ENCODE peak calls at places on chromosomes 6 and 20, in six cellular contexts. W is lower lobe of right lung; R is lower leg skin; D is thoracic aorta; P is kidney epithelial cell; F is CD8-positive, alpha-beta T cell. E is an unnamed sample.

GRCh38 chr20:15682690-15683089 is 890.6 kb downstream of the KIF16B start:
- DNase-seq in W (no peak), R (no peak), D (no peak), P (no peak), F (no peak), E (no peak)

GRCh38 chr20:53838311-53838873 is 232.0 kb downstream of the BCAS1 start:
- DNase-seq in W (no peak), R (no peak), D (no peak), P (no peak), F (no peak), E (no peak)

GRCh38 chr6:156689656-156690055 is 87.5 kb upstream of the ARID1B start:
- DNase-seq in W (no peak), R (peak; percentile 35), D (no peak), P (no peak), F (no peak), E (no peak)

GRCh38 chr20:53896041-53896440 is 174.4 kb downstream of the BCAS1 start:
- DNase-seq in W (no peak), R (no peak), D (no peak), P (no peak), F (no peak), E (no peak)

GRCh38 chr20:23614163-23614562 is 8.4 kb upstream of the CST9 start:
- DNase-seq in W (no peak), R (no peak), D (no peak), P (no peak), F (no peak), E (no peak)

GRCh38 chr20:6492396-6493055 is 275.0 kb upstream of the BMP2 start:
- DNase-seq in W (no peak), R (no peak), D (no peak), P (peak; percentile 41), F (no peak), E (no peak)

GRCh38 chr6:109687271-109687721 is 3.7 kb downstream of the AK9 start:
- DNase-seq in W (peak; percentile 45), R (peak; percentile 34), D (no peak), P (peak; percentile 42), F (no peak), E (peak; percentile 88)

GRCh38 chr20:63858393-63859165 is 2.7 kb upstream of the ABHD16B start:
- DNase-seq in W (no peak), R (no peak), D (no peak), P (no peak), F (no peak), E (no peak)

GRCh38 chr6:121161881-121162280 is 172.4 kb downstream of the TBC1D32 start:
- DNase-seq in W (no peak), R (no peak), D (no peak), P (no peak), F (no peak), E (no peak)

GRCh38 chr6:113522376-113522775 is 334.8 kb upstream of the MARCKS start:
- DNase-seq in W (no peak), R (no peak), D (no peak), P (no peak), F (no peak), E (no peak)

GRCh38 chr6:13573669-13574110 is 711 bp upstream of the SIRT5 start:
- DNase-seq in W (peak; percentile 61), R (no peak), D (no peak), P (peak; percentile 4), F (no peak), E (no peak)

GRCh38 chr20:2086177-2086979 is 15.2 kb upstream of the STK35 start:
- DNase-seq in W (no peak), R (no peak), D (no peak), P (no peak), F (no peak), E (no peak)

GRCh38 chr6:30918675-30919074 is 4.6 kb downstream of the VARS2 start:
- DNase-seq in W (no peak), R (no peak), D (no peak), P (no peak), F (no peak), E (no peak)

GRCh38 chr6:83536034-83536646 is 23.8 kb downstream of the PRSS35 start:
- DNase-seq in W (no peak), R (peak; percentile 21), D (no peak), P (no peak), F (peak; percentile 12), E (peak; percentile 33)

GRCh38 chr6:83592770-83593394 is 80.5 kb downstream of the PRSS35 start:
- DNase-seq in W (no peak), R (no peak), D (no peak), P (no peak), F (no peak), E (peak; percentile 2)

GRCh38 chr6:105831321-105831720 is 254.8 kb upstream of the PRDM1 start:
- DNase-seq in W (no peak), R (no peak), D (no peak), P (no peak), F (no peak), E (no peak)

GRCh38 chr20:63873477-63873971 is 8.5 kb downstream of the TPD52L2 start:
- DNase-seq in W (peak; percentile 69), R (peak; percentile 48), D (no peak), P (no peak), F (no peak), E (peak; percentile 52)

GRCh38 chr6:148203970-148204369 is 138.7 kb upstream of the SASH1 start:
- DNase-seq in W (no peak), R (no peak), D (no peak), P (no peak), F (peak; percentile 8), E (no peak)

GRCh38 chr20:62732356-62732755 is 23.7 kb downstream of the NTSR1 start:
- DNase-seq in W (no peak), R (no peak), D (no peak), P (no peak), F (no peak), E (no peak)

GRCh38 chr6:87555506-87555905 is 34.3 kb downstream of the RARS2 start:
- DNase-seq in W (no peak), R (no peak), D (no peak), P (no peak), F (no peak), E (no peak)

GRCh38 chr6:134550604-134551003 is 232.7 kb upstream of the SGK1 start:
- DNase-seq in W (no peak), R (no peak), D (no peak), P (no peak), F (no peak), E (peak; percentile 41)

GRCh38 chr20:61044499-61044898 is 207.6 kb upstream of the CDH4 start:
- DNase-seq in W (no peak), R (no peak), D (no peak), P (no peak), F (no peak), E (no peak)

GRCh38 chr6:166786704-166787293 is 159.7 kb upstream of the RPS6KA2 start:
- DNase-seq in W (no peak), R (no peak), D (no peak), P (peak; percentile 29), F (no peak), E (peak; percentile 44)

GRCh38 chr20:44326391-44327159 is 10.3 kb upstream of the R3HDML start:
- DNase-seq in W (no peak), R (no peak), D (no peak), P (no peak), F (no peak), E (no peak)

GRCh38 chr6:17365961-17366360 is 27.4 kb upstream of the CAP2 start:
- DNase-seq in W (no peak), R (no peak), D (no peak), P (no peak), F (no peak), E (no peak)

GRCh38 chr6:43840490-43841218 is 70.6 kb downstream of the VEGFA start:
- DNase-seq in W (no peak), R (no peak), D (no peak), P (no peak), F (no peak), E (no peak)

GRCh38 chr6:123849406-123849805 is 45.7 kb downstream of the NKAIN2 start:
- DNase-seq in W (no peak), R (no peak), D (no peak), P (no peak), F (no peak), E (no peak)

GRCh38 chr6:39778581-39779270 is 13.4 kb upstream of the DAAM2 start:
- DNase-seq in W (no peak), R (no peak), D (no peak), P (no peak), F (no peak), E (no peak)

GRCh38 chr6:28583463-28583862 is 57.8 kb downstream of the GPX5 start:
- DNase-seq in W (no peak), R (no peak), D (no peak), P (no peak), F (no peak), E (no peak)

GRCh38 chr6:36853325-36853724 is 14.1 kb upstream of the CPNE5 start:
- DNase-seq in W (no peak), R (peak; percentile 56), D (peak; percentile 53), P (peak; percentile 48), F (no peak), E (peak; percentile 64)

DNA sequence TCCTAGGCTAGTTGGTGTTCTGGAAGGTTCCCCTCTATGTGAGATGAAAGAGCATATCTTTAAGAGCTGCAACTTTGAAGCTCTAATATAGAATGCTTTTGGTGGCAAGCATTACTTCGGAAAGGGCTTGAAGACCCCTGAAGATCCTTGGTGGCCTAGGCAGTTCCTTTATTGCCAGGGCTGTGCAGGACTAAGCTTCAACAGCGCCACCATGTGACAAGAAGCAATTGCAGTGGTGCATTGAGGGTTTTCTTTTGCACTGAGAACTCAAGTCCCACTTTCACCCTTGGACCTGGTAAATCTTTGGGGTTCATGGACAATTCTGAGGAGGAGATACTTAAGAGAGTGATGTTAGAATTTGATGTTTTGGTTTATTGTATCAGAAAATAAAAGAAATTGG is 237.4 kb upstream of the GMDS start:
- DNase-seq in W (no peak), R (no peak), D (no peak), P (no peak), F (no peak), E (no peak)
- TF ChIP-seq CTCF in W (no peak), R (no peak), D (no peak), P (no peak), F (no peak), E (peak; percentile 33)

GRCh38 chr6:111258615-111259088 is 171.3 kb downstream of the SLC16A10 start:
- DNase-seq in W (no peak), R (no peak), D (no peak), P (no peak), F (no peak), E (no peak)
- H3K4me3 ChIP-seq in W (peak overlapping the region; percentile 89), R (no peak overlapping the region), D (peak overlapping the region; percentile 95), P (peak overlapping the region; percentile 24), F (no peak overlapping the region), E (peak overlapping the region; percentile 67)

DNA sequence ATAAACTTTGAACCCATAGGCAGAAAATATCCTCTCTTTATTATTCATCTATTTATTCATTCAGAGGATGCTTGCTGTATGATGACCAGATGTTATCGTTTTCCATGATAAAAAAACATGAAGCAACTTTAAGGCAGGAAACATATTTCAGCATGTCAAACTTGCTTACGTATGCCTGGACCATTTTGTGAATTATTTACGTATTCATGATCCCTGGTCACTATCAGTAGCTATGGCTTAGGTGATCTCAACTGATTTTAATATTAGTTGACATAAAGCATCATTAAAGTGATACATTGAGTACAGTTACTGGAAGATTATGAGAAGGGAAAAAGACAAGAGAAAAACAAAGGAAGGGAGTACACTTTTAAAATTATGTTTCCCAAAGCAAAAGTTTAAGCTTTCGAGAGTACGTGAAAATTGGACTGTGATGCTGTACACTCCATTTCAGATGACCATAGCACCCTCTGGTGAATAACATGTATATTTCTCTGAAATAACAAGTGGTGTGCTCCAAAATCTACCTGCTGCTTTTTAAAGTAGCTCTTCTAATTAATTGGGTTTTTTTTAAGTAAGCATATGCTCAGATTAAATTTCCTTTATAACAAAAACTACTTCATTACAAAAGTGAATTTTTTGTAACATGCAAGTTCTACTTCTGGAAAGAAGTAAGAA is 215.1 kb upstream of the HSF2 start:
- DNase-seq in W (no peak), R (no peak), D (no peak), P (no peak), F (no peak), E (no peak)
- TF ChIP-seq CTCF in W (peak; percentile 40), R (no peak), D (peak; percentile 49), P (peak; percentile 37), F (no peak), E (peak; percentile 29)

GRCh38 chr20:35171753-35172433 is at the start of gene PROCR:
- DNase-seq in W (peak; percentile 82), R (peak; percentile 93), D (peak; percentile 62), P (peak; percentile 93), F (no peak), E (peak; percentile 90)
- H3K4me3 ChIP-seq in W (peak within 1 kb of the TSS; percentile 49), R (peak within 1 kb of the TSS; percentile 9), D (peak within 1 kb of the TSS; percentile 69), P (peak within 1 kb of the TSS; percentile 38), F (peak within 1 kb of the TSS; percentile 40), E (peak within 1 kb of the TSS; percentile 54)